ENCODE peak calls at places on chromosomes 6 and 20, in ten cellular contexts. T is stomach; N is keratinocyte; C is SJSA1; J is GM12878; P is right cardiac atrium; V is neural progenitor cell; E is trophoblast cell; S is CD4-positive, CD25-positive, alpha-beta regulatory T cell; X is heart left ventricle. U is an unnamed sample.

GRCh38 chr6:17099401-17100059 is 2.3 kb upstream of the STMND1 start:
- DNase-seq in T (no peak), N (no peak), C (no peak), J (no peak), P (no peak), V (no peak), E (no peak), S (no peak), X (no peak), U (peak; percentile 54)

GRCh38 chr6:96620851-96621250 is 57.9 kb downstream of the FHL5 start:
- DNase-seq in T (no peak), N (no peak), C (no peak), J (no peak), P (no peak), V (no peak), E (no peak), S (no peak), X (no peak), U (no peak)

GRCh38 chr6:93819189-93819588 is 399.8 kb upstream of the EPHA7 start:
- DNase-seq in T (no peak), N (no peak), C (no peak), J (no peak), P (no peak), V (no peak), E (no peak), S (no peak), X (no peak), U (no peak)

GRCh38 chr6:124881898-124882579 is 80.2 kb upstream of the RNF217 start:
- DNase-seq in T (no peak), N (no peak), C (no peak), J (no peak), P (peak; percentile 22), V (peak; percentile 31), E (peak; percentile 99), S (no peak), X (no peak), U (no peak)

GRCh38 chr6:37059344-37060194 is 54.1 kb downstream of the FGD2 start:
- DNase-seq in T (peak; percentile 65), N (peak; percentile 85), C (peak; percentile 97), J (no peak), P (peak; percentile 82), V (peak; percentile 84), E (peak; percentile 21), S (no peak), X (peak; percentile 40), U (peak; percentile 30)

GRCh38 chr6:164455835-164456234 is 853.6 kb downstream of the C6orf118 start:
- DNase-seq in T (no peak), N (no peak), C (no peak), J (no peak), P (no peak), V (no peak), E (no peak), S (no peak), X (no peak), U (no peak)

GRCh38 chr6:112153926-112154621 is 66.7 kb downstream of the FAM229B start:
- DNase-seq in T (no peak), N (no peak), C (no peak), J (no peak), P (no peak), V (no peak), E (no peak), S (no peak), X (no peak), U (no peak)

GRCh38 chr6:104423691-104424090 is 436.0 kb downstream of the HACE1 start:
- DNase-seq in T (no peak), N (no peak), C (no peak), J (no peak), P (no peak), V (no peak), E (no peak), S (no peak), X (no peak), U (no peak)

GRCh38 chr6:63295553-63295952 is 24.2 kb downstream of the LGSN start:
- DNase-seq in T (no peak), N (no peak), C (no peak), J (no peak), P (no peak), V (peak; percentile 7), E (no peak), S (no peak), X (no peak), U (no peak)

GRCh38 chr20:1860446-1860845 is 34.8 kb upstream of the SIRPA start:
- DNase-seq in T (no peak), N (peak; percentile 49), C (peak; percentile 7), J (no peak), P (no peak), V (peak; percentile 32), E (no peak), S (no peak), X (no peak), U (no peak)

GRCh38 chr6:100573169-100573568 is 108.4 kb upstream of the SIM1 start:
- DNase-seq in T (no peak), N (no peak), C (peak; percentile 20), J (no peak), P (no peak), V (peak; percentile 18), E (no peak), S (no peak), X (no peak), U (no peak)

GRCh38 chr6:39590994-39591393 is 134.2 kb downstream of the KIF6 start:
- DNase-seq in T (no peak), N (no peak), C (no peak), J (no peak), P (no peak), V (no peak), E (no peak), S (no peak), X (no peak), U (no peak)

DNA sequence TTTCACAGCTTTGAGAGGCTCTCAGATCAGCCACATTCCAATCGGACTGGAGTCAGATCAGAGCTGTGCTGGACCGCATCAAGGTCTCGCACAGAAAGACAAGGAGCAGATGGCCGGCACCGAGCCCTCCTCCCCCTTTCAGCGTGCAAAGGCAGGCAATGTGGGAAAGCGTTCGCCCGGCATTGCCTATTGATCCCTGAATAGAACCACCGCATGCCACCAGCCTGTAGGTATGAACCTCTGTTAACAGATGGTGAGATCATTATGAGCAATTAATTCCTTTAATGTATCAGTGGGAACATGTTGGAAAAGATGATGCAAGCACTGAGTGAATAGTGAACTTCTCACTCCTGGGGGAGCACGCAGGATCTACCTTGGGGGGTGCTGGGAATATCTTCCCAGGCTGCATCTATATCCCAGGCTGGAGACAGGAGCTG is 117.5 kb upstream of the ID4 start:
- DNase-seq in T (no peak), N (no peak), C (no peak), J (no peak), P (no peak), V (peak; percentile 87), E (no peak), S (no peak), X (no peak), U (peak; percentile 16)
- H3K4me1 ChIP-seq in T (no peaks in the 10 kb centered on the region), N (no peaks in the 10 kb centered on the region), C (peaks cover 28% of the 10 kb centered on the region), J (no peaks in the 10 kb centered on the region), P (no peaks in the 10 kb centered on the region), V (peaks cover 41% of the 10 kb centered on the region), E (no peaks in the 10 kb centered on the region), S (no peaks in the 10 kb centered on the region), X (no peaks in the 10 kb centered on the region), U (no peaks in the 10 kb centered on the region)

DNA sequence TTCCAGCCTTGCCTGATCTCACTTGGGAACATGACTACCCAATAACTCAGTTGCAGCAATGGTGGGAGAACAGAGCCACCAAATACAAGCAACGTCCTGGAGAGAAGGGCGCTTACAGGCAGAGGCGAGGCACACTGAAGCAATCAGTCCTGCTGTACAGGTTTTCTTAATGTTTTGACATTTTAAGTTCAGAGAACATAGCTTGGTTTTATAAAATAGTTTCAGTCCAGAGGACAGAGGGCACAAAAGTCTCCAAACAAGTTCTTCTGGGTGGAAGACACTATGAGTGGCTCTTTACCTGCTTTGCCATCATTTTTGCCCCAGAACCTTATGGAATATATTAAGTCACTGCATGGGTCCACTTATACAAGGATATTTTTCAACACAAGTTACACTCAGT is 103.4 kb upstream of the KCNG1 start:
- DNase-seq in T (no peak), N (no peak), C (no peak), J (no peak), P (no peak), V (no peak), E (peak; percentile 14), S (no peak), X (no peak), U (no peak)
- H3K4me1 ChIP-seq in T (no peaks in the 10 kb centered on the region), N (peaks cover 32% of the 10 kb centered on the region), C (peaks cover 20% of the 10 kb centered on the region), J (no peaks in the 10 kb centered on the region), P (no peaks in the 10 kb centered on the region), V (peaks cover 11% of the 10 kb centered on the region), E (peaks cover 31% of the 10 kb centered on the region), S (no peaks in the 10 kb centered on the region), X (no peaks in the 10 kb centered on the region), U (peaks cover 19% of the 10 kb centered on the region)

GRCh38 chr20:23084282-23084844 is 1.8 kb downstream of the CD93 start:
- DNase-seq in T (no peak), N (no peak), C (no peak), J (no peak), P (no peak), V (no peak), E (no peak), S (no peak), X (no peak), U (no peak)

GRCh38 chr20:23086056-23086551 is at the start of gene CD93:
- DNase-seq in T (no peak), N (no peak), C (no peak), J (no peak), P (peak; percentile 71), V (no peak), E (peak; percentile 10), S (no peak), X (peak; percentile 78), U (peak; percentile 50)

GRCh38 chr20:23084845-23085355 is 1.2 kb downstream of the CD93 start:
- DNase-seq in T (no peak), N (no peak), C (no peak), J (no peak), P (peak; percentile 50), V (no peak), E (no peak), S (no peak), X (peak; percentile 53), U (no peak)

GRCh38 chr20:23086931-23087411 is 847 bp upstream of the CD93 start:
- DNase-seq in T (no peak), N (no peak), C (no peak), J (no peak), P (peak; percentile 73), V (no peak), E (no peak), S (no peak), X (peak; percentile 80), U (no peak)

GRCh38 chr20:23085415-23086055 is 589 bp downstream of the CD93 start:
- DNase-seq in T (no peak), N (no peak), C (no peak), J (no peak), P (no peak), V (no peak), E (no peak), S (no peak), X (no peak), U (no peak)
- H3K4me1 ChIP-seq in T (no peaks in the 10 kb centered on the region), N (peaks cover 10% of the 10 kb centered on the region), C (no peaks in the 10 kb centered on the region), J (peaks cover 14% of the 10 kb centered on the region), P (peaks cover 2% of the 10 kb centered on the region), V (no peaks in the 10 kb centered on the region), E (no peaks in the 10 kb centered on the region), S (peaks cover 11% of the 10 kb centered on the region), X (peaks cover 43% of the 10 kb centered on the region), U (no peaks in the 10 kb centered on the region)

DNA sequence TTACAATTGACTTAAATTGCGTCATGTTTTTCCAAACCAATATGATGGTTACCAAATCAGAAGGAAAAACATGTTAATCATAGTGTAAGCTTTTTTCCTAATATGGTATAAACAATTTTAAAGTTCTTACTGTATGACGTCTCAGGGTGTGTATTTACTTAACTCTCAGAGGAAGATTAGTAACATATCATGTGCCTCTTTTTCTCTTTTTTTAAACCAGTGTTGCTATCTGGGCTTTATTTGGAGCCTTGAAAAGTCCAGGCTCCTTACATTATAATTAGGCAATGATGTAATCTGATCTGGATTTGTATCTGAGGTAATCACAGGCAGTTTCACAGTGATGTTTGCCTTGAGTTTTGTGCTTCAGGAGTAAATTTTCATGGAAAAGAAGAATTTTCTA is 20.4 kb upstream of the RAB23 start:
- DNase-seq in T (no peak), N (no peak), C (peak; percentile 82), J (no peak), P (no peak), V (no peak), E (no peak), S (no peak), X (no peak), U (no peak)
- H3K4me1 ChIP-seq in T (peaks cover 5% of the 10 kb centered on the region), N (no peaks in the 10 kb centered on the region), C (peaks cover 16% of the 10 kb centered on the region), J (no peaks in the 10 kb centered on the region), P (no peaks in the 10 kb centered on the region), V (no peaks in the 10 kb centered on the region), E (no peaks in the 10 kb centered on the region), S (no peaks in the 10 kb centered on the region), X (peaks cover 5% of the 10 kb centered on the region), U (no peaks in the 10 kb centered on the region)